ENCODE peak calls at places on chromosomes 4 and X, in nine cellular contexts. Q, K, G, F, C, S, T, I and Z are unnamed samples.

GRCh38 chr4:147734496-147734895 is 2.6 kb downstream of the ARHGAP10 start:
- DNase-seq in Q (no peak), T (no peak), S (no peak), K (no peak), C (no peak), F (no peak), G (no peak), I (no peak), Z (no peak)

GRCh38 chr4:124060261-124060918 is 652.1 kb downstream of the ANKRD50 start:
- DNase-seq in I (peak; percentile 38), G (no peak), T (peak; percentile 48), K (no peak), Q (no peak), S (peak; percentile 8), C (peak; percentile 29), F (peak; percentile 70), Z (no peak)

GRCh38 chr4:169619518-169619957 is 840 bp upstream of the CLCN3 start:
- DNase-seq in I (peak; percentile 79), T (no peak), F (no peak), Q (peak; percentile 67), S (peak; percentile 82), K (peak; percentile 20), C (peak; percentile 85), G (peak; percentile 80), Z (peak; percentile 59)

GRCh38 chr4:144494280-144494679 is 151.7 kb upstream of the HHIP start:
- DNase-seq in S (no peak), G (no peak), K (no peak), T (no peak), F (no peak), I (no peak), Q (no peak), C (no peak), Z (no peak)

GRCh38 chr4:10185518-10186227 is 69.1 kb upstream of the WDR1 start:
- DNase-seq in T (no peak), S (no peak), K (no peak), Q (no peak), C (no peak), G (no peak), I (no peak), F (no peak), Z (no peak)

GRCh38 chr4:1799364-1799996 is 6.4 kb downstream of the FGFR3 start:
- DNase-seq in G (no peak), I (no peak), S (peak; percentile 58), C (no peak), F (no peak), T (no peak), Q (no peak), K (no peak), Z (no peak)

GRCh38 chrX:148865237-148865636 is 364.8 kb downstream of the AFF2 start:
- DNase-seq in G (no peak), K (no peak), F (no peak), Q (no peak), S (no peak), T (no peak), C (peak; percentile 11), I (no peak), Z (no peak)

GRCh38 chrX:8191022-8191421 is 20.0 kb upstream of the VCX2 start:
- DNase-seq in K (no peak), T (no peak), C (no peak), Q (no peak), I (no peak), F (no peak), G (no peak), S (peak; percentile 57), Z (no peak)

GRCh38 chr4:118797558-118798142 is 38.3 kb downstream of the SEC24D start:
- DNase-seq in T (no peak), S (no peak), F (no peak), K (no peak), Q (no peak), C (no peak), G (no peak), I (no peak), Z (no peak)

GRCh38 chr4:31059753-31060522 is 339.8 kb downstream of the PCDH7 start:
- DNase-seq in T (no peak), G (no peak), S (no peak), I (no peak), F (no peak), C (no peak), Q (no peak), K (no peak), Z (no peak)

GRCh38 chr4:62263454-62263853 is 1063.3 kb downstream of the ADGRL3 start:
- DNase-seq in S (no peak), C (no peak), F (no peak), K (no peak), T (no peak), G (no peak), Q (no peak), I (no peak), Z (no peak)

GRCh38 chr4:182916483-182917181 is 554 bp downstream of the DCTD start:
- DNase-seq in T (peak; percentile 19), F (peak; percentile 82), I (peak; percentile 62), G (peak; percentile 78), C (peak; percentile 44), S (peak; percentile 73), K (peak; percentile 53), Q (peak; percentile 43), Z (peak; percentile 32)

GRCh38 chr4:184747034-184747830 is 13.3 kb upstream of the CENPU start:
- DNase-seq in S (peak; percentile 23), C (no peak), Q (no peak), G (peak; percentile 65), F (no peak), T (peak; percentile 72), K (no peak), I (peak; percentile 94), Z (peak; percentile 23)

GRCh38 chr4:113064244-113064643 is 14.8 kb downstream of the ANK2 start:
- DNase-seq in T (no peak), K (no peak), C (no peak), F (no peak), Q (no peak), I (peak; percentile 41), S (no peak), G (peak; percentile 96), Z (no peak)

GRCh38 chr4:120856294-120856693 is 66.2 kb downstream of the PRDM5 start:
- DNase-seq in F (no peak), S (no peak), G (no peak), Q (no peak), T (no peak), I (no peak), K (no peak), C (no peak), Z (no peak)

GRCh38 chr4:5890063-5890727 is 2.7 kb downstream of the CRMP1 start:
- DNase-seq in G (peak; percentile 96), F (no peak), S (peak; percentile 65), K (peak; percentile 71), Q (no peak), C (no peak), T (no peak), I (peak; percentile 43), Z (no peak)

GRCh38 chrX:72048515-72049455 is 82.9 kb downstream of the RTL5 start:
- DNase-seq in I (no peak), F (no peak), S (peak; percentile 28), Q (peak; percentile 11), K (no peak), T (no peak), G (peak; percentile 47), C (no peak), Z (no peak)

DNA sequence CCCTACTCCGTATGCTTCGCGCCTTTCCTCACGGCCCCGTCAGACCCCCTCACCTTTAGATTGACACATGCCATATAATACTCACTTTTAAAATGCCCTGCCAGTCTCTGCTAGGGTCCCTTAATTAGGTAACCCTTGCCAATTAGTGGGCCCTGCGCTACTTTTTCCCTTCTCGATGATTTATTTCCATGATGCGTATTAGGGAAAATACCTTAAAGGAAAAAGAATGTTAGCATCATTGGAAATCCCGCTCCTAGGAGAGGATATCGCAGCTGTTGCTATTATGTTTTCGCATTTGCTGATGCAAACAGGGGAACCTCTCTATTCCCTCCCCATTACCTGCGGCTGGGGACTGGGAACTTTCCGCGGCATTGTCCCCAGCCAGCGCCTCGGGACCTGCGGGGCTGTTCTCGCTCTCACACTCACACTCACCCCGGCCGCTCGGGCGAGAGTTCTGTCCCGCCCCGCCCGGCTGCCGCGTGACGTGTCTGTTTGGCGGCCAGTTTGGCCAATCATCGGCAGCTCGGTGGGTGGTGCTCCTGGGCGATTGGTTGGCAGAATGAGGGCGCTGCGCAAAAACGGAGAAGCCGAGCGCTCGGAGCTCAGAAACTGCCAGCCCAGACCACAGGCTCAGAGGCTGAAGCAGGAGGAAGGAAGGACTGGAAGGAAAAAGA is at the start of gene PCDH10:
- DNase-seq in K (peak; percentile 96), C (no peak), F (peak; percentile 84), Q (peak; percentile 56), I (peak; percentile 88), G (peak; percentile 99), T (peak; percentile 58), S (peak; percentile 96), Z (no peak)
- TF ChIP-seq CTCF in K (no peak), C (no peak), F (no peak), Q (no peak), I (no peak), G (no peak), T (no peak), S (no peak), Z (no peak)

DNA sequence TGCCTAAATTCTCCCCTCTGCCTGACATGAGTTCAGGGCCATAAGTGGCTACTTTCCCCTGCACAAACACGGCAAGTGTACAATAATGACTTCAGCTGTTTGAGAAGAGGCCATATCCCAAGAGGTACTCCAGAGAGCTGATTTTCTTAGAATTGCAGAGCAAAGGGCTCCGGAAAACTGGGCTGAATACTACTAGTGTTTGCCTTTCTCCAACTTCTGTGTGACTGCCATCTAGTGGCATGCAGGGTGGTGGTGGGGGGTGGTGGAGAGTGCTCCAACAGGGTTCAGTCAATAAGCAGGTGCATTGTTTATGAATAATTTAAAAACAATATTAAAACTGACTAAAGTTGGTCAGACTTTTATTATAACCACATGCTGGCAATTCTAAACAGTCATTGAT is 130.0 kb downstream of the CHRDL1 start:
- DNase-seq in F (no peak), T (no peak), I (peak; percentile 61), C (peak; percentile 0), K (peak; percentile 49), G (peak; percentile 86), S (peak; percentile 54), Q (peak; percentile 9), Z (peak; percentile 69)
- TF ChIP-seq CTCF in F (no peak), T (peak; percentile 43), I (peak; percentile 55), C (peak; percentile 72), K (peak; percentile 30), G (peak; percentile 89), S (peak; percentile 44), Q (no peak), Z (peak; percentile 45)

GRCh38 chr4:186190456-186191265 is 706 bp upstream of the CYP4V2 start:
- DNase-seq in S (peak; percentile 63), C (peak; percentile 71), T (peak; percentile 37), K (peak; percentile 26), Q (peak; percentile 54), I (peak; percentile 61), F (no peak), G (no peak), Z (peak; percentile 45)
- TF ChIP-seq CTCF in S (no peak), C (peak; percentile 51), T (peak; percentile 12), K (no peak), Q (no peak), I (no peak), F (no peak), G (peak; percentile 48), Z (no peak)

DNA sequence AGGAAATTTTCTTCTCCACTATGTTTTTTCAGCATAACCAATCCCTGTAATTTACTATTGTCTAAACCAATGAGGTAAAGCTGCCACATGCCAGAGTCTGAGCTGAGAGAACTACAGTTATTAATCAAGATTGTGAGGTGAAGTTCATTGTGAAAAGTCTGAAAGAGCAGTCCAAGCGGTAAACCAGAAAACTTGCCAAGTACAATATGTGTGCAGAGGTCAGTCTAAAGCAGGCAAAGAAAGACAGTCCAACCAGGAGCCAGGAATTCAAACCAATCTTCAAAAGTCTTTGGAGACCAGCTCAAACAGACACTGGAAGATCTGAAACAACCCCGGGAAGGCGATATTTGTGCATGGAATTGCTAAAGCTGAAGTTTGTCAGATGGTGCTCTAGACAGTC is 229.1 kb upstream of the POU3F4 start:
- DNase-seq in C (no peak), Q (no peak), F (no peak), T (no peak), G (no peak), I (no peak), S (no peak), K (no peak), Z (no peak)
- TF ChIP-seq CTCF in C (no peak), Q (no peak), F (no peak), T (no peak), G (no peak), I (no peak), S (no peak), K (no peak), Z (no peak)